ENCODE peak calls at places on chromosomes 16 and 17, in four cellular contexts. V, K, X and I are unnamed samples. For H3K4me1, the result is how much of the 10 kb centered on the place peaks cover.

GRCh38 chr17:19397556-19398041 is 10.6 kb upstream of the MFAP4 start:
- DNase-seq in V (no peak), K (no peak), X (no peak), I (peak)

GRCh38 chr17:38825762-38826247 is 684 bp upstream of the CWC25 start:
- DNase-seq in V (no peak), K (no peak), X (no peak), I (no peak)

GRCh38 chr17:42052478-42052877 is 2.1 kb upstream of the C17orf113 start:
- DNase-seq in V (no peak), K (no peak), X (no peak), I (no peak)

GRCh38 chr17:73710095-73710592 is 65.9 kb upstream of the SDK2 start:
- DNase-seq in V (no peak), K (peak), X (peak), I (peak)

GRCh38 chr16:27994686-27995085 is 68.8 kb downstream of the GSG1L start:
- DNase-seq in V (no peak), K (no peak), X (no peak), I (peak)

GRCh38 chr16:11291021-11291716 is 10.0 kb upstream of the PRM1 start:
- DNase-seq in V (no peak), K (no peak), X (no peak), I (no peak)

GRCh38 chr17:81659038-81659437 is 2.7 kb upstream of the PDE6G start:
- DNase-seq in V (no peak), K (no peak), X (no peak), I (no peak)

GRCh38 chr16:78184554-78185183 is 85.2 kb downstream of the WWOX start:
- DNase-seq in V (no peak), K (no peak), X (peak), I (no peak)

GRCh38 chr16:65842067-65842466 is 524.4 kb upstream of the CDH5 start:
- DNase-seq in V (no peak), K (no peak), X (no peak), I (no peak)

GRCh38 chr16:30066882-30067583 is 1.5 kb downstream of the ALDOA start:
- DNase-seq in V (no peak), K (no peak), X (no peak), I (no peak)

GRCh38 chr17:5203908-5204294 is 12.2 kb upstream of the ZNF594 start:
- DNase-seq in V (no peak), K (peak), X (peak), I (no peak)

GRCh38 chr17:6476834-6477210 is 32.6 kb downstream of the PIMREG start:
- DNase-seq in V (no peak), K (no peak), X (no peak), I (peak)

GRCh38 chr17:53949473-53950090 is 126.9 kb downstream of the KIF2B start:
- DNase-seq in V (no peak), K (no peak), X (no peak), I (no peak)

GRCh38 chr16:87390641-87391323 is 1.4 kb upstream of the MAP1LC3B start:
- DNase-seq in V (no peak), K (no peak), X (no peak), I (no peak)

GRCh38 chr16:87392823-87393679 is 915 bp downstream of the MAP1LC3B start:
- DNase-seq in V (peak), K (no peak), X (peak), I (peak)

GRCh38 chr16:87391324-87391949 is 699 bp upstream of the MAP1LC3B start:
- DNase-seq in V (peak), K (no peak), X (peak), I (peak)

GRCh38 chr16:87393680-87394055 is 1.5 kb downstream of the MAP1LC3B start:
- DNase-seq in V (no peak), K (no peak), X (no peak), I (no peak)

GRCh38 chr16:87391950-87392822 is at the start of gene MAP1LC3B:
- DNase-seq in V (peak), K (peak), X (peak), I (peak)
- H3K4me1 ChIP-seq in V (under half), K (under half), X (under half), I (under half)

DNA sequence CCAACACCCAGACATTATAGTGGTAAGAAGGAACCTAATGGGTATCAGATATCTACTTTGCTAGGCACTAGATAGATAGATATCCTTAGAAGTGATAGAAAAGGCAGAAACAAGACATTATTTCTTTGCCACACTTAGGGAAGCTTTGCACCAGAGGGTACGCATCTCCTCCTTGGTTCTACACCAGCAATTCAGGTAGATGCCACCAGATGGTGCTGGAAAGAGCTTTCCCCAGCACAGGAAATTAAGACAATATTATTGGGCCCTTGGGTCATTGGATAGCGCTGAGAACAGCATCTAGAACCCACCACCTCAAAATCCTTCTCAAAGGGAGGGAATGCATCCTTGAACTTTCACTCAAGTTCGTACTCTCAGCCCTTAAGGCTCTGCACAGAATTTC is 173.8 kb upstream of the CCL2 start:
- DNase-seq in V (no peak), K (no peak), X (no peak), I (no peak)
- TF ChIP-seq CTCF in V (peak), K (peak), X (peak), I (peak)

GRCh38 chr16:89200124-89200849 is at the start of gene SLC22A31:
- DNase-seq in V (peak), K (no peak), X (no peak), I (peak)
- H3K4me3 ChIP-seq in V (peak), K (peak), X (no peak), I (no peak)

DNA sequence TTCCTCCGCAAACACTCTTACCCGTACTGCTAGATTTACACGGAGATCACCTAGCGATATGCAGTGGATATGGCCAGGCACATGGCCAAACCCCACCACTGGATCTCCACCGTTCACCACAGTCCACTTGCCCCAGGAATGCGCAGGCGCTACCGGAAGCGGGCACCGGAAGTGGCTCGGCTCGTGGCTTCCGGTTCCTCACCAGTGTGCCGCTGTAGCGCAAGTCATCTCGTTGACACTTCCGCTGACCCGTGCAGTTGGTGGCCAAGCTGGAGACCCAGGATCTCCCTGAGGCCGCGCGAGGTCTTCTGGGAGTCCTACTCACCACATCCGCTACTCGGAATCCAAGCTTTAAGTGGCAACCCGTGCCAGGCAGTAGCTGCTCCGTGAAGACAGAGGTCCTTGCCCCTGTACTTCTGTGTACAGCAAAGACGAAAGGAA is 11.5 kb downstream of the ZNF597 start:
- DNase-seq in V (peak), K (no peak), X (peak), I (peak)
- H3K4me1 ChIP-seq in V (under half), K (under half), X (under half), I (under half)